ENCODE peak calls at places on chromosome 7, in nine cellular contexts. Q is stomach, J is body of pancreas, N is right lobe of liver, W is esophagus muscularis mucosa, I is suprapubic skin, X is tibial nerve, U is vagina, Z is prostate gland. H is an unnamed sample.
A peak's percentile ranks its signal among the peaks of the same experiment; 100 is the strongest.

GRCh38 chr7:66597472-66597871 is 31.2 kb upstream of the KCTD7 start:
- DNase-seq in I (no peak), Z (no peak), J (no peak), W (no peak), N (no peak), Q (no peak), U (no peak), X (no peak), H (no peak)

GRCh38 chr7:26815452-26815851 is 48.9 kb downstream of the SKAP2 start:
- DNase-seq in J (no peak), W (no peak), N (no peak), Z (no peak), Q (no peak), X (no peak), I (no peak), U (no peak), H (no peak)

GRCh38 chr7:4204530-4205165 is 477.4 kb upstream of the FOXK1 start:
- DNase-seq in Q (no peak), I (no peak), U (no peak), Z (no peak), W (no peak), J (no peak), N (no peak), X (no peak), H (no peak)

GRCh38 chr7:112876877-112877276 is 86.7 kb upstream of the TMEM168 start:
- DNase-seq in I (no peak), Z (no peak), W (no peak), Q (no peak), U (no peak), X (no peak), J (no peak), N (no peak), H (no peak)

GRCh38 chr7:100966542-100967291 is 2.6 kb upstream of the MUC12 start:
- DNase-seq in Z (no peak), U (no peak), N (peak; percentile 50), W (no peak), I (no peak), X (no peak), Q (no peak), J (peak; percentile 20), H (no peak)

GRCh38 chr7:631966-632830 is 94.3 kb upstream of the DNAAF5 start:
- DNase-seq in I (no peak), X (no peak), J (no peak), Q (no peak), W (no peak), Z (no peak), N (no peak), U (no peak), H (no peak)

GRCh38 chr7:84701524-84702306 is 485.1 kb downstream of the SEMA3D start:
- DNase-seq in Q (peak; percentile 31), X (no peak), N (no peak), Z (no peak), W (no peak), I (no peak), J (no peak), U (no peak), H (peak; percentile 84)

GRCh38 chr7:43372656-43373355 is 210.1 kb upstream of the STK17A start:
- DNase-seq in W (no peak), Q (no peak), J (no peak), X (no peak), N (no peak), I (no peak), Z (no peak), U (no peak), H (no peak)

GRCh38 chr7:92645531-92646061 is 55.4 kb upstream of the FAM133B start:
- DNase-seq in U (no peak), Q (peak; percentile 37), I (no peak), Z (peak; percentile 16), W (no peak), J (no peak), X (no peak), N (no peak), H (peak; percentile 77)

GRCh38 chr7:151948039-151948438 is 8.2 kb upstream of the GALNTL5 start:
- DNase-seq in W (no peak), I (no peak), J (no peak), Z (no peak), Q (no peak), N (no peak), X (no peak), U (no peak), H (no peak)

GRCh38 chr7:115707236-115707635 is 323.3 kb downstream of the TFEC start:
- DNase-seq in U (no peak), I (no peak), W (no peak), J (peak; percentile 24), Z (no peak), N (no peak), X (no peak), Q (no peak), H (no peak)

GRCh38 chr7:78074713-78075112 is 276.1 kb downstream of the PHTF2 start:
- DNase-seq in X (no peak), Q (no peak), I (no peak), W (no peak), J (no peak), U (no peak), Z (no peak), N (no peak), H (no peak)

GRCh38 chr7:16348251-16348650 is 73.1 kb downstream of the CRPPA start:
- DNase-seq in U (no peak), Z (no peak), W (no peak), X (no peak), Q (no peak), J (no peak), I (no peak), N (no peak), H (no peak)

DNA sequence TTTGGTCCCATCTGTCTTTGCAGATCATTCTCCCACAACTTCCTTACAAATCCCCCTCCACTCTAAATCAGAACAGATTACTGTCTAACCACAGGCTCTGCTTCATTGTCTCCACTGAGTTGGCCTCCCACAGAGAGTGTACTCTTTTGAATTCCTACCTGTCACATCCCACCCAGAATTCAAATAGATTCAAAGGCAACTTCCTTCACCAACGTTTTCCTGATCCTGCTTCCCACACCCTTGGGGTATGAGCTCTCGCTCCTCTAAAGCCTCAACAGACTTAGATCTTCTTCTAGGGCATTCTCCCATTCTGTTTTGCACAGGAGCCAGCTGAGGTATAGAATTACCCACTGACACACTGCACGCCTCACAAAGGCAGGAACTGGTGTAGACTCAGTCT is 197.8 kb upstream of the CDCA7L start:
- DNase-seq in J (no peak), U (no peak), I (no peak), X (no peak), N (no peak), W (no peak), Q (no peak), Z (no peak), H (no peak)
- H3K4me3 ChIP-seq in J (no peak overlapping the region), U (no peak overlapping the region), I (no peak overlapping the region), X (no peak overlapping the region), N (no peak overlapping the region), W (no peak overlapping the region), Q (no peak overlapping the region), Z (no peak overlapping the region), H (no peak overlapping the region)

GRCh38 chr7:6008668-6009611 is at the start of the genes AIMP2 and PMS2:
- DNase-seq in W (peak; percentile 100), U (peak; percentile 99), X (peak; percentile 99), Z (peak; percentile 98), N (peak; percentile 99), J (peak; percentile 99), I (peak; percentile 99), Q (peak; percentile 99), H (peak; percentile 97)
- TF ChIP-seq POLR2A in W (peak; percentile 72), U (peak; percentile 37), X (peak; percentile 18), Z (peak; percentile 79), N (peak; percentile 80), J (peak; percentile 83), I (no peak), Q (peak; percentile 65), H (peak; percentile 80)

GRCh38 chr7:47887016-47887640 is 61.1 kb downstream of the PKD1L1 start:
- DNase-seq in Z (no peak), Q (no peak), J (no peak), I (no peak), N (no peak), U (no peak), X (no peak), W (peak; percentile 90), H (no peak)

GRCh38 chr7:47890606-47891005 is 57.7 kb downstream of the PKD1L1 start:
- DNase-seq in W (peak; percentile 88), Q (no peak), N (no peak), J (no peak), X (no peak), U (no peak), I (no peak), Z (no peak), H (no peak)

GRCh38 chr7:47889723-47890122 is 58.5 kb downstream of the PKD1L1 start:
- DNase-seq in Q (no peak), Z (no peak), I (no peak), W (no peak), X (no peak), U (no peak), N (no peak), J (no peak), H (no peak)

GRCh38 chr7:47890125-47890524 is 58.1 kb downstream of the PKD1L1 start:
- DNase-seq in J (no peak), I (no peak), X (no peak), Q (no peak), Z (no peak), N (no peak), W (peak; percentile 74), U (no peak), H (no peak)

DNA sequence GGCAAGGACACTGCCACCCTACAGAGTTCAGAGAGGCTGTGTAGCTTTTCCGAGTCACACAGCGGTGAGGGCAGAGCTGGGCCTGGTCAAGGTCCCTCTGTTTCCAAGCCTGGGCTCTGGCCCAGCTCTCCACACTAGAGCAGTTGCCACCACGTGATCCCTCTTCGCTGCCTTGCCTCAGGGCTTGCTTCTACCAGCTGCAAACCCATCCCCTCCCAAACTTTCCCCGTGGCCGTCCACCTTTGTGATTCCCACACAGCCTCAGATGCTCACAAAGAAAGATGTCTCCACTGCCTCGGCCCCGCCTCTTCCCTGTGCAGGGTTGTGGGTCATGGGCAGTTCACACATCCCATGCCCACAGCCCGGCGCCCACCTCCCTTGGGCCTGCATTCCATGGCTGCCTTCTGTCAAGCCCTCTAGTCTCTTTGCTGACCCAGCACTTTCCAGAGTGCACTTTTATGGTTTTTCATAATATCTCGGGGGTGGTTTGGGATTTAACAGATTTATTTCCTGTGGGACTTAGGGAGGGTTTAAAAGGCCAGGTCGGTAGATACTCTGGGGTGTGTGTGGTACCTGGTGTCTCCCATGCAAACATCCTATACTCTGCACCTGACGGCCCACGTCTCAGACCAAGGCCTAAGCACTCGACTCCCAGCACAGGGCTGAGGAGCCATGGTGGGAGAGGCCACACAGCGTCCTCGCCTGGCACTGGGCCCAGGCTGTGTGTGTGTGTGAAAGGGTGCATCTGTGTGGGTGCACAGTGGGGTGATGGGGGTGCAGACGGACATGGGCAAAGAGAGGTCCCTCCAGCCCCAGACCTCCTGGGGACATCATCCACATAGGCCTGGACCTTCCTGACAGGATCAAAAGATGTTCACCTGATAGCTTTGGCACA is 59.6 kb downstream of the PKD1L1 start:
- DNase-seq in W (peak; percentile 86), Z (no peak), J (no peak), I (no peak), U (no peak), X (no peak), N (no peak), Q (no peak), H (no peak)
- H3K36me3 ChIP-seq in W (no peaks in the 10 kb centered on the region), Z (no peaks in the 10 kb centered on the region), J (no peaks in the 10 kb centered on the region), I (no peaks in the 10 kb centered on the region), U (no peaks in the 10 kb centered on the region), X (no peaks in the 10 kb centered on the region), N (no peaks in the 10 kb centered on the region), Q (no peaks in the 10 kb centered on the region), H (no peaks in the 10 kb centered on the region)

DNA sequence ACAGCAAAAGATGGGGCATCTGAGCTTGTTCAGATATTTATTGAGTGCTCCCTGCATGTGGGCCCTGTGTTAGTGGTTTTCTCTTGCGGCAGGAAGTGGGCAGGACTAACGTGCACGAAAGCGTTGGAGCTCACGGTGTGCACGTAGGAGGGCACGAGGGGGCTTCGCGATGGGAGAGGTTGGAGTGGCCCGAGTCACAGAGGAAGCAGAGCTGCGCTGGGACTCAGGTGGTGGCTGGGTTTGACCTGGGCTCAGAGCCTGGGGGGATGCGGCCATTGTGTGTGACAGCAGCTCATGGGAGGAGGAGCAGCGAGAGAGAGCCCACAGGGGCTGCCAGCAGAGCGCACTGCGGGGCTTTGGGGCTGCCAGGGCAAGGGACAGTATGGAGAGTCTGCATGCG is 7.7 kb downstream of the ZSCAN25 start:
- DNase-seq in W (peak; percentile 84), I (no peak), Z (no peak), N (no peak), Q (no peak), U (peak; percentile 42), J (no peak), X (no peak), H (peak; percentile 71)
- H3K4me3 ChIP-seq in W (no peak overlapping the region), I (no peak overlapping the region), Z (no peak overlapping the region), N (no peak overlapping the region), Q (no peak overlapping the region), U (no peak overlapping the region), J (no peak overlapping the region), X (no peak overlapping the region), H (no peak overlapping the region)